ENCODE peak calls at places on chromosomes 5 and 9, in seven cellular contexts. R, D, I, K, M, A and B are unnamed samples.

GRCh38 chr9:77218612-77219011 is 41.3 kb downstream of the VPS13A start:
- DNase-seq in K (no peak), D (no peak), M (no peak), R (peak; percentile 37), A (no peak), I (no peak), B (no peak)

GRCh38 chr9:72165821-72166547 is 16.7 kb downstream of the GDA start:
- DNase-seq in M (no peak), K (no peak), A (no peak), D (no peak), I (no peak), R (no peak), B (no peak)

GRCh38 chr5:171676286-171676944 is 109.2 kb upstream of the SMIM23 start:
- DNase-seq in M (no peak), R (no peak), K (no peak), A (no peak), I (no peak), D (no peak), B (no peak)

GRCh38 chr5:78467744-78468357 is 107.4 kb downstream of the SCAMP1 start:
- DNase-seq in D (peak; percentile 31), M (no peak), R (peak; percentile 18), A (no peak), K (no peak), I (peak; percentile 54), B (peak; percentile 30)

GRCh38 chr9:90860826-90861225 is 59.2 kb downstream of the SYK start:
- DNase-seq in I (no peak), M (no peak), K (no peak), D (no peak), R (no peak), A (no peak), B (no peak)

GRCh38 chr9:35225677-35226076 is 63.9 kb downstream of the UNC13B start:
- DNase-seq in I (no peak), M (no peak), R (no peak), A (no peak), K (no peak), D (no peak), B (no peak)

GRCh38 chr9:121075251-121076036 is 689 bp downstream of the CNTRL start:
- DNase-seq in K (no peak), A (no peak), R (no peak), I (no peak), M (no peak), D (peak; percentile 23), B (peak; percentile 34)

GRCh38 chr5:127799293-127799905 is 96.2 kb downstream of the CCDC192 start:
- DNase-seq in A (no peak), R (no peak), D (no peak), M (no peak), K (no peak), I (no peak), B (no peak)

GRCh38 chr9:89606567-89607311 is 1.9 kb downstream of the GADD45G start:
- DNase-seq in K (peak; percentile 49), M (no peak), A (peak; percentile 78), D (no peak), R (no peak), I (no peak), B (no peak)

GRCh38 chr9:120740135-120740534 is 25.9 kb upstream of the MEGF9 start:
- DNase-seq in R (no peak), M (no peak), D (no peak), I (peak; percentile 27), K (no peak), A (no peak), B (no peak)

GRCh38 chr9:101604287-101604686 is 9.5 kb upstream of the PPP3R2 start:
- DNase-seq in D (no peak), M (no peak), I (no peak), K (no peak), R (no peak), A (no peak), B (no peak)

GRCh38 chr5:100574716-100575115 is 39.5 kb downstream of the FAM174A start:
- DNase-seq in D (no peak), A (no peak), R (no peak), I (no peak), K (no peak), M (no peak), B (no peak)

GRCh38 chr9:74577956-74578355 is 80.8 kb downstream of the RORB start:
- DNase-seq in I (peak; percentile 5), R (no peak), A (no peak), M (no peak), D (no peak), K (no peak), B (no peak)

GRCh38 chr5:169350759-169351240 is 49.9 kb upstream of the SLIT3 start:
- DNase-seq in D (no peak), A (peak; percentile 83), K (no peak), M (peak; percentile 57), R (peak; percentile 69), I (peak; percentile 96), B (no peak)

GRCh38 chr9:33416996-33417395 is 14.6 kb upstream of the AQP7 start:
- DNase-seq in A (no peak), D (no peak), M (no peak), I (no peak), K (peak; percentile 22), R (no peak), B (no peak)

GRCh38 chr9:114270120-114270975 is 52.5 kb upstream of the ORM1 start:
- DNase-seq in K (no peak), A (no peak), R (no peak), M (peak; percentile 24), D (no peak), I (no peak), B (no peak)

GRCh38 chr5:67673180-67673579 is 476.6 kb upstream of the CD180 start:
- DNase-seq in A (no peak), M (no peak), I (no peak), D (no peak), R (no peak), K (no peak), B (no peak)

GRCh38 chr5:68116868-68117411 is 98.6 kb upstream of the PIK3R1 start:
- DNase-seq in R (no peak), I (no peak), K (no peak), M (no peak), A (no peak), D (no peak), B (no peak)

GRCh38 chr5:159504857-159505304 is 174.6 kb upstream of the IL12B start:
- DNase-seq in D (no peak), I (no peak), R (peak; percentile 20), M (no peak), A (no peak), K (no peak), B (no peak)

GRCh38 chr5:73974871-73975351 is 348.9 kb downstream of the ARHGEF28 start:
- DNase-seq in M (no peak), A (no peak), I (no peak), K (no peak), D (no peak), R (no peak), B (no peak)

GRCh38 chr5:180820788-180821321 is 18.2 kb upstream of the MGAT1 start:
- DNase-seq in R (no peak), K (no peak), M (no peak), A (peak; percentile 16), D (peak; percentile 56), I (no peak), B (peak; percentile 56)

GRCh38 chr9:137581361-137582285 is 2.9 kb upstream of the DPH7 start:
- DNase-seq in R (no peak), D (no peak), K (no peak), A (no peak), I (no peak), M (no peak), B (no peak)

GRCh38 chr9:87675466-87675865 is 50.5 kb upstream of the CTSL start:
- DNase-seq in D (no peak), K (no peak), A (no peak), I (no peak), R (no peak), M (no peak), B (no peak)

GRCh38 chr9:133945977-133946753 is 46.0 kb downstream of the VAV2 start:
- DNase-seq in D (no peak), M (peak; percentile 50), K (no peak), R (no peak), A (no peak), I (no peak), B (peak; percentile 71)

DNA sequence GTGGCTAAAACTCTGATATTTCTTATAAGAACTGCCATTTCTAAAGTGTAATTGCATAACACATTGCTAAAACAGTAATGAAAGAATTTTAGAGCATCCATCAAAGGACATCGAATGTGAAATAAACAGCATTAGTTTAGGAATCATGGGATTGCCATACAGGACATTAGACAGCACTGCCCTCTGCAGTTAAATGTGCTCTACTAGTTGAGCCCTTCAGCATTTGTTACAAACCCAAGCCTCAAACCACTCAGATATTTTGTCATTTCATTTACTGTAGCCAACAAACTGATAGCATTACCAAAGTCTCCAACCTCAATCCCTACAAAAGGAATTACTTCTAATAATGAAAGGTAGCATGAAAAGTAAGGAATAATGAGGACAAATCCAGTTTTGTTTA is 116.8 kb upstream of the COX7C start:
- DNase-seq in A (no peak), K (no peak), D (no peak), R (no peak), I (peak; percentile 13), M (no peak), B (no peak)
- TF ChIP-seq CTCF in A (no peak), K (no peak), D (peak; percentile 7), R (no peak), I (no peak), M (peak; percentile 21), B (no peak)

DNA sequence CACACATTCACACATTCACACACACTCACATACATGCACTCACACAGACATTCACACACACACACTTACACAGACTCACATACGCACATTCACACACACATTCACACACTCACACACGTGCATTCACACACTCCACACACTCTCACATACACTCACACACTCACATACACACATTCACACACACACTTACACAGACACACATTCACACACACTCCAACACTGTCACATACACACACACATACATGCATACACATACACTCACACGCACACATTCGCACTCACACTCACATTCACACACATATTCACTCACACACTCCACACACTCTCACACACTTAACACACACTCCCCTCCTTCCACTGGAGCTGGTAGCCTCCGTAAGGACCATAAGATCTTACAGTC is 26.2 kb downstream of the CAMK2A start:
- DNase-seq in K (no peak), R (no peak), A (no peak), M (no peak), I (no peak), D (no peak), B (no peak)
- TF ChIP-seq CTCF in K (no peak), R (no peak), A (no peak), M (no peak), I (no peak), D (no peak), B (no peak)

GRCh38 chr5:132487841-132488555 is 2.6 kb downstream of the IRF1 start:
- DNase-seq in R (no peak), A (no peak), D (no peak), K (peak; percentile 32), I (no peak), M (peak; percentile 16), B (peak; percentile 38)
- TF ChIP-seq CTCF in R (no peak), A (no peak), D (no peak), K (no peak), I (no peak), M (no peak), B (no peak)

DNA sequence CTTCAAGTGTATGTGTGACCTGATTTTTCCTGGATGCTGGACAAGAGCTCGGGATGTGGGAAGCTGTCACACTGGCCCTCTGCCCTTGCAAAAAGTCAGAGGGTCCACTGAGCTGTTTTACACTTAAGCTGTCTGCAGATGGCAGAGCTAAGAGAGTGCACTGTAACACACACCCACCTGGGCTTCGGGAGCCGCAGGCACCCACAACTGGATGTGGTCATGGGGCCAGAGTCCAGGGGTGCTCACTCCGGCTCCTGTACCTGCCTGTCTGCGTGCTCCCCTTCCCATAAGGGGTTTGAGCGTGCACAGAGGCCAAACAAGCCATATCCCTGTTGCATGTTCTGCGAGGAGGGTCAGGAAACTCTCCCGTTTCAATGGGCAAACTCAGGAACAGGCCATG is 82.5 kb downstream of the LRRC70 start:
- DNase-seq in M (no peak), R (no peak), K (no peak), A (no peak), D (no peak), I (no peak), B (no peak)
- TF ChIP-seq CTCF in M (no peak), R (no peak), K (no peak), A (no peak), D (no peak), I (no peak), B (no peak)